ENCODE peak calls at places on chromosomes 7 and 10, in five cellular contexts. One of them, this sample, is unnamed.

GRCh38 chr7:100053201-100053600 is 3.6 kb downstream of the ZSCAN21 start:
- ATAC-seq in HepG2: peak; percentile 74
- ATAC-seq in A549: peak; percentile 76
- ATAC-seq in K562: peak; percentile 27
- ATAC-seq in GM12878: peak; percentile 25
- ATAC-seq in this sample: no peak

GRCh38 chr7:117630907-117631564 is 151.2 kb downstream of the CFTR start:
- ATAC-seq in K562: no peak
- ATAC-seq in GM12878: peak; percentile 53
- ATAC-seq in HepG2: no peak
- ATAC-seq in A549: no peak
- ATAC-seq in this sample: no peak

GRCh38 chr10:59366310-59366709 is 4.0 kb upstream of the FAM13C start:
- ATAC-seq in A549: no peak
- ATAC-seq in K562: no peak
- ATAC-seq in GM12878: no peak
- ATAC-seq in HepG2: no peak
- ATAC-seq in this sample: no peak

GRCh38 chr10:132272767-132273090 is 35.0 kb downstream of the STK32C start:
- ATAC-seq in A549: no peak
- ATAC-seq in K562: no peak
- ATAC-seq in GM12878: no peak
- ATAC-seq in HepG2: no peak
- ATAC-seq in this sample: no peak

GRCh38 chr7:1068656-1069055 is 19.3 kb upstream of the GPER1 start:
- ATAC-seq in A549: no peak
- ATAC-seq in GM12878: no peak
- ATAC-seq in K562: no peak
- ATAC-seq in HepG2: no peak
- ATAC-seq in this sample: no peak

GRCh38 chr7:112985377-112985987 is 101.1 kb downstream of the GPR85 start:
- ATAC-seq in HepG2: no peak
- ATAC-seq in K562: no peak
- ATAC-seq in GM12878: no peak
- ATAC-seq in A549: peak; percentile 47
- ATAC-seq in this sample: no peak

GRCh38 chr7:104967595-104967994 is 46.4 kb upstream of the KMT2E start:
- ATAC-seq in K562: peak; percentile 6
- ATAC-seq in A549: no peak
- ATAC-seq in GM12878: no peak
- ATAC-seq in HepG2: peak; percentile 13
- ATAC-seq in this sample: no peak

GRCh38 chr10:15472008-15472407 is 100.9 kb upstream of the FAM171A1 start:
- ATAC-seq in GM12878: no peak
- ATAC-seq in HepG2: no peak
- ATAC-seq in A549: no peak
- ATAC-seq in K562: no peak
- ATAC-seq in this sample: no peak

GRCh38 chr10:113922787-113923570 is 68.5 kb downstream of the NHLRC2 start:
- ATAC-seq in A549: no peak
- ATAC-seq in HepG2: peak; percentile 82
- ATAC-seq in K562: no peak
- ATAC-seq in GM12878: peak; percentile 51
- ATAC-seq in this sample: no peak

GRCh38 chr7:106448992-106449859 is 164.4 kb upstream of the NAMPT start:
- ATAC-seq in K562: peak; percentile 94
- ATAC-seq in HepG2: no peak
- ATAC-seq in A549: peak; percentile 80
- ATAC-seq in GM12878: no peak
- ATAC-seq in this sample: no peak

GRCh38 chr10:127834221-127834620 is 58.5 kb downstream of the CLRN3 start:
- ATAC-seq in K562: no peak
- ATAC-seq in A549: no peak
- ATAC-seq in GM12878: no peak
- ATAC-seq in HepG2: no peak
- ATAC-seq in this sample: peak; percentile 61

GRCh38 chr10:22764639-22765038 is 50.3 kb upstream of the PIP4K2A start:
- ATAC-seq in GM12878: no peak
- ATAC-seq in HepG2: no peak
- ATAC-seq in A549: no peak
- ATAC-seq in K562: no peak
- ATAC-seq in this sample: peak; percentile 46

GRCh38 chr10:104274762-104275721 is 6.1 kb downstream of the GSTO2 start:
- ATAC-seq in A549: peak; percentile 97
- ATAC-seq in HepG2: peak; percentile 83
- ATAC-seq in GM12878: peak; percentile 97
- ATAC-seq in K562: peak; percentile 96
- ATAC-seq in this sample: peak; percentile 65

GRCh38 chr7:47366211-47366610 is 215.7 kb downstream of the TNS3 start:
- ATAC-seq in K562: no peak
- ATAC-seq in HepG2: no peak
- ATAC-seq in A549: no peak
- ATAC-seq in GM12878: no peak
- ATAC-seq in this sample: no peak

GRCh38 chr7:66549466-66549865 is 79.2 kb upstream of the KCTD7 start:
- ATAC-seq in GM12878: no peak
- ATAC-seq in A549: no peak
- ATAC-seq in HepG2: no peak
- ATAC-seq in K562: no peak
- ATAC-seq in this sample: no peak

GRCh38 chr10:133258066-133258817 is 18.4 kb downstream of the ADAM8 start:
- ATAC-seq in K562: no peak
- ATAC-seq in HepG2: peak; percentile 14
- ATAC-seq in GM12878: peak; percentile 1
- ATAC-seq in A549: peak; percentile 20
- ATAC-seq in this sample: no peak

GRCh38 chr7:156459067-156459466 is 181.5 kb upstream of the RNF32 start:
- ATAC-seq in HepG2: no peak
- ATAC-seq in GM12878: no peak
- ATAC-seq in A549: no peak
- ATAC-seq in K562: no peak
- ATAC-seq in this sample: no peak

GRCh38 chr7:16212610-16213009 is 208.7 kb downstream of the CRPPA start:
- ATAC-seq in K562: peak; percentile 86
- ATAC-seq in HepG2: no peak
- ATAC-seq in A549: no peak
- ATAC-seq in GM12878: no peak
- ATAC-seq in this sample: no peak

GRCh38 chr10:32028710-32029109 is 27.5 kb downstream of the KIF5B start:
- ATAC-seq in GM12878: no peak
- ATAC-seq in K562: no peak
- ATAC-seq in HepG2: no peak
- ATAC-seq in A549: no peak
- ATAC-seq in this sample: no peak

GRCh38 chr10:110798340-110798739 is 73.4 kb upstream of the PDCD4 start:
- ATAC-seq in K562: no peak
- ATAC-seq in GM12878: no peak
- ATAC-seq in HepG2: no peak
- ATAC-seq in A549: no peak
- ATAC-seq in this sample: no peak

DNA sequence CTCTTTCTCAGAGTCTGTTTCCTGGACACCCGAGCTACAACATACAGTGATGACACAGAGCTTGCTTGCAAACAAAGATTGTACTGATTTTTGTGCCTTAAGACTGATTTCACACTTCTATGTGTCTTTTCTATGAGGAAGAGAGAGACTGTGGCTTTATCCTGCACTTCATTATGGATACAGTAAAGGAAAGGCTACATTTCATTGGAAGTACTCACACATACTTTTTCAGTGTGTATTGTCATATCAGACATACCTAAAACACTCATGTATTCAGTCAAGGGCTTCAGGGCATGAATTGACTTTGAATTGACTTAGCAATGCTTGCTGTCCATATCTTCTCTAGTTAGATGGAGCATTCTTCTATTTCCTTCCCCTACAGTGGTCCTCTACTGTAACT is 135.5 kb upstream of the IMMP2L start:
- ATAC-seq in GM12878: no peak
- ATAC-seq in A549: no peak
- ATAC-seq in K562: no peak
- ATAC-seq in HepG2: no peak
- ATAC-seq in this sample: no peak
- TF ChIP-seq EP300 in GM12878: no peak
- TF ChIP-seq EP300 in A549: no peak
- TF ChIP-seq EP300 in K562: no peak
- TF ChIP-seq EP300 in HepG2: no peak
- TF ChIP-seq EP300 in this sample: no peak

GRCh38 chr10:6165221-6165725 is 37.5 kb upstream of the PFKFB3 start:
- ATAC-seq in HepG2: no peak
- ATAC-seq in K562: no peak
- ATAC-seq in GM12878: no peak
- ATAC-seq in A549: no peak
- ATAC-seq in this sample: no peak

GRCh38 chr10:6164271-6165095 is 38.2 kb upstream of the PFKFB3 start:
- ATAC-seq in K562: no peak
- ATAC-seq in GM12878: no peak
- ATAC-seq in A549: no peak
- ATAC-seq in HepG2: no peak
- ATAC-seq in this sample: no peak

GRCh38 chr10:6161913-6162312 is 40.8 kb upstream of the PFKFB3 start:
- ATAC-seq in K562: no peak
- ATAC-seq in GM12878: no peak
- ATAC-seq in HepG2: no peak
- ATAC-seq in A549: no peak
- ATAC-seq in this sample: no peak

GRCh38 chr10:6162589-6163356 is 40.0 kb upstream of the PFKFB3 start:
- ATAC-seq in HepG2: no peak
- ATAC-seq in GM12878: no peak
- ATAC-seq in K562: peak; percentile 20
- ATAC-seq in A549: peak; percentile 30
- ATAC-seq in this sample: no peak

GRCh38 chr10:6163364-6164270 is 39.1 kb upstream of the PFKFB3 start:
- ATAC-seq in A549: peak; percentile 97
- ATAC-seq in GM12878: peak; percentile 99
- ATAC-seq in HepG2: no peak
- ATAC-seq in K562: peak; percentile 92
- ATAC-seq in this sample: peak; percentile 98
- TF ChIP-seq EP300 in A549: no peak
- TF ChIP-seq EP300 in GM12878: no peak
- TF ChIP-seq EP300 in HepG2: no peak
- TF ChIP-seq EP300 in K562: peak; percentile 79
- TF ChIP-seq EP300 in this sample: no peak

DNA sequence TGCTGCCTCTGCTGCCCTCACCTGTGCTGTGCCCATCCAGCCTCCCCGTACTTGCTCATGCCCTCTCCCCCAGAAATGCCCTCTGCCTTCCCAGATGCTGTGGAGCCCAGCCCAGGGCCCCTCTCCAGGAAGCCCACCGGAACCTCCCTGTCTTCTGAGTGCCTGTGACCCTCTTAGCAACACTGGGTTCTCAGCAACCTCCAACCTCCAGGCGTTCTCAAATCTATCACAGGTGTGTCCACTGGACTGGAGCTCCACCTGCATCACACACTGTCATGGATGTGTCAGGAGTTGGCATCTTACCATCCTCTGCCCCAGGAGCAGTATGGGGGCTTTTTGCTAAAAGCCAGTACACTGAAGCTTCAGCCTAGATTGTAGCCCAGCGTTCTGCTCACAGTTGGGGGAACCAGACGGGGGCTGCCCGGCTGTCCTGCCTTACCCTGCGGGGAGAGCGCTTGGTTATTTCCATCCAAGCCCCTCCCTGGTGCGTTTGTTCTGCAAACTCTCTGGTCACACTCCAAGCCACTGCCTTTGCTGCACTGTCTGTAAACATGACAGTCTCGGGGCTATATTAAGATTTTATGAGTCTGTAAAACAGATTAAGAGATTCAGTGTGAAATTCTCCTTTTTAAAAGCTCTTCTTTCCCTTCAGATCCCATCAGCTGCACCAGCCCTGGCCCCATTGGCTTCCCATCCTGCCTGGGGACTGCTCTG is 71.3 kb upstream of the CPXM2 start:
- ATAC-seq in A549: no peak
- ATAC-seq in K562: no peak
- ATAC-seq in GM12878: no peak
- ATAC-seq in HepG2: no peak
- ATAC-seq in this sample: no peak
- TF ChIP-seq EP300 in A549: no peak
- TF ChIP-seq EP300 in K562: no peak
- TF ChIP-seq EP300 in GM12878: no peak
- TF ChIP-seq EP300 in HepG2: no peak
- TF ChIP-seq EP300 in this sample: no peak

DNA sequence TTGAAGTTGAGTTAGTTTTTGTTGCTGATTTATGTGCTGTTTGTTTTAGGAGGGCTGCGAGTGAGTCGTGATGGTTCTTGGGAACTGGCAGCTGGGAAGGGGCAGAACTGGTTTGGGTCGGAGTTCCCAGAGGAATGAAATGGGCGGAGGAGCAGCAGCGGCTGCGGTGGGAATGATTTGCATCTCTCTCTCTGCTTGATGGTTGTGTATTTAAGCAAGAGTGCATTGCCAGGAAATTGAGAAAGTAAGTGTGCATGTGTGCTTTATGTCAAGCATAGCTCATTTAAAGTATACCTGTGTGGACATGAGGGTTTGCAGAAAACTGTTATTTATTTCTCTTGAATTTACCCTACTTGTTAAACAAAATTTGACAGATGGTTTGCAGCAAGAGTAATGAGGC is 81.1 kb downstream of the LRMDA start:
- ATAC-seq in HepG2: no peak
- ATAC-seq in K562: no peak
- ATAC-seq in A549: no peak
- ATAC-seq in GM12878: no peak
- ATAC-seq in this sample: no peak
- TF ChIP-seq EP300 in HepG2: no peak
- TF ChIP-seq EP300 in K562: no peak
- TF ChIP-seq EP300 in A549: no peak
- TF ChIP-seq EP300 in GM12878: no peak
- TF ChIP-seq EP300 in this sample: no peak